ENCODE peak calls at places on chromosomes 1 and 21, in eight cellular contexts. P is kidney epithelial cell; T is HCT116; G is gastrocnemius medialis; U is CD8-positive, alpha-beta T cell; S is GM06990; Y is tibial nerve; M is GM23338. F is an unnamed sample.

GRCh38 chr21:34335316-34335715 is 28.5 kb upstream of the KCNE2 start:
- DNase-seq in U (no peak), Y (no peak), S (no peak), T (no peak), G (no peak), P (no peak), M (no peak), F (no peak)

GRCh38 chr1:10507111-10507879 is 32.5 kb downstream of the PEX14 start:
- DNase-seq in P (peak; percentile 42), S (no peak), M (peak; percentile 86), U (peak; percentile 39), Y (peak; percentile 68), T (peak; percentile 41), G (peak; percentile 73), F (peak; percentile 92)

GRCh38 chr1:204191481-204191880 is 4.8 kb downstream of the KISS1 start:
- DNase-seq in U (no peak), G (no peak), T (no peak), P (no peak), S (no peak), M (no peak), Y (no peak), F (no peak)

GRCh38 chr1:21927531-21928237 is 9.4 kb downstream of the HSPG2 start:
- DNase-seq in P (no peak), U (no peak), G (peak; percentile 79), S (no peak), T (no peak), M (no peak), Y (peak; percentile 67), F (no peak)

GRCh38 chr21:46098303-46099141 is 610 bp downstream of the COL6A2 start:
- DNase-seq in S (no peak), U (no peak), Y (no peak), P (no peak), M (peak; percentile 62), T (no peak), G (peak; percentile 10), F (no peak)

GRCh38 chr1:192632188-192632587 is 3.8 kb upstream of the RGS13 start:
- DNase-seq in Y (no peak), P (no peak), U (no peak), S (no peak), M (no peak), T (no peak), G (no peak), F (no peak)

GRCh38 chr1:231580874-231581273 is 45.7 kb upstream of the DISC1 start:
- DNase-seq in Y (no peak), P (no peak), T (no peak), M (no peak), U (no peak), G (no peak), S (no peak), F (no peak)

GRCh38 chr1:220681220-220681847 is 8.8 kb upstream of the C1orf115 start:
- DNase-seq in S (no peak), G (no peak), P (no peak), Y (no peak), M (no peak), T (no peak), U (no peak), F (no peak)

GRCh38 chr1:85109475-85109874 is 61.2 kb upstream of the MCOLN3 start:
- DNase-seq in G (peak; percentile 19), T (peak; percentile 53), P (peak; percentile 23), S (no peak), U (no peak), M (peak; percentile 86), Y (peak; percentile 8), F (peak; percentile 66)

GRCh38 chr1:12172042-12172851 is 5.5 kb downstream of the TNFRSF1B start:
- DNase-seq in Y (no peak), M (no peak), G (no peak), P (no peak), T (no peak), S (no peak), U (no peak), F (no peak)

GRCh38 chr1:117392776-117393175 is 25.5 kb downstream of the MAN1A2 start:
- DNase-seq in P (no peak), S (no peak), Y (no peak), G (no peak), M (no peak), T (no peak), U (no peak), F (no peak)

DNA sequence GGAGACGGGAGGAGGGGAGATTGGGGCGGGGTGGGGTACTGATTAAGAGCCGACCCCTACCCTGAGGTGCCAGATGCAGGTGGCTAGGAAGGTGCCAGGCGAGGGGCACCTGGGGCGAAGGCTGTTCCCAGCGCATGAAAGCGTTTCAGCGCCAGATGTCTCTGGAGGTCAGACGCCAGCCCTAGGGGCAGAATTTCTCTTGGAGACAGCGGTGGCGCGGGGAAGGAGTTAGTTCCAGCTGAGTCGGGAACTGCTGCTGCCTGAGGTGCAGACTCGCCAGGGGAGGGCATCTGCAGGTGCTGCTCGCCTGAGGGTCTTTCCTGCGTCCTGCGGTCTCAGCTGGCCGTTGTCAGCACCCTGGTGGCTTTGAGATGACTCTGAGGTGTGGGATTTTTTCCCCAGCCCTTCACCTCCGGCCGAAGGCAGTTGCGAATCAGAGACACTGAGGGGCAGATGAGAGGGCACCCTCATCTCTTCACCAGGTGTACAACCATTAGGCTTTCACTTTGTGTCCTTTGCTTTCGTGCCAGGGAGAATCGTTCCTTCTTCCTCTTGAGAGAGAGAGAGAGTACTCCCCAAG is 539 bp downstream of the CGN start:
- DNase-seq in Y (peak; percentile 15), U (peak; percentile 2), G (no peak), S (peak; percentile 48), T (no peak), M (peak; percentile 74), P (no peak), F (peak; percentile 38)
- H3K4me3 ChIP-seq in Y (peak overlapping the region; percentile 56), U (peak overlapping the region; percentile 65), G (peak overlapping the region; percentile 63), S (peak overlapping the region; percentile 70), T (peak overlapping the region; percentile 72), M (peak overlapping the region; percentile 91), P (peak overlapping the region; percentile 43), F (peak overlapping the region; percentile 42)

GRCh38 chr1:246332078-246332477 is 175.0 kb downstream of the SMYD3 start:
- DNase-seq in U (no peak), M (no peak), S (no peak), T (no peak), P (no peak), G (no peak), Y (no peak), F (no peak)

GRCh38 chr1:246333855-246334254 is 173.2 kb downstream of the SMYD3 start:
- DNase-seq in P (no peak), G (no peak), U (no peak), T (no peak), Y (no peak), S (no peak), M (no peak), F (no peak)

GRCh38 chr1:246335126-246335525 is 172.0 kb downstream of the SMYD3 start:
- DNase-seq in G (no peak), P (no peak), S (no peak), U (no peak), M (no peak), Y (no peak), T (no peak), F (no peak)

GRCh38 chr1:246324711-246325110 is 182.4 kb downstream of the SMYD3 start:
- DNase-seq in T (no peak), M (peak; percentile 35), Y (no peak), U (no peak), P (no peak), G (no peak), S (no peak), F (no peak)

DNA sequence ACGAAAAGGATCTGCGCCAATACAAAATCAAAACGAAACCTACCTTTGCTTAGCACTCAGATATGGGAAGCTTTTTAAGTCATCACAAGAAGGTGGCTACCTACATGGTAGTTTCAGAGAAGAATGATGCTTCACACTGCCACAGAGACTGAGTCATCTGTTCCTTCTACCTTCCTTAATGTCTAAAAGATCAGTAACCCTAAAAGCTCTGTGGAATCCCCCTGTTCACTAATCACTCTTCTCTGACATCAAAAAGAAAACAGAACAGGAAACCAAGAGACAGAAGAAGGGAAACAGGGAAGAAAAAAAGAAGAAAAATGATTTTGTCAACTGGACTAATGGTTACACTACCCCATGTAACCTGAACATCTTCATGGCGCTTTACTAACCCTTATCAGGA is 177.2 kb downstream of the SMYD3 start:
- DNase-seq in M (no peak), P (no peak), U (no peak), Y (no peak), S (peak; percentile 85), T (no peak), G (no peak), F (no peak)
- TF ChIP-seq CTCF in M (no peak), P (no peak), U (no peak), Y (no peak), S (no peak), T (no peak), G (no peak), F (no peak)

GRCh38 chr1:62687421-62687902 is 724 bp downstream of the DOCK7 start:
- DNase-seq in Y (peak; percentile 10), P (no peak), T (no peak), M (no peak), G (no peak), S (peak; percentile 62), U (no peak), F (peak; percentile 50)

GRCh38 chr1:62685431-62685859 is 2.7 kb downstream of the DOCK7 start:
- DNase-seq in P (no peak), Y (no peak), M (no peak), G (no peak), U (no peak), S (no peak), T (no peak), F (no peak)

GRCh38 chr1:62687903-62688686 is at the start of gene DOCK7:
- DNase-seq in Y (peak; percentile 57), G (peak; percentile 61), M (peak; percentile 93), P (no peak), S (peak; percentile 79), T (peak; percentile 53), U (peak; percentile 23), F (peak; percentile 75)

GRCh38 chr1:62688687-62689085 is 500 bp upstream of the DOCK7 start:
- DNase-seq in Y (no peak), M (peak; percentile 44), G (no peak), P (no peak), T (no peak), U (no peak), S (no peak), F (no peak)

GRCh38 chr1:62686822-62687221 is 1.4 kb downstream of the DOCK7 start:
- DNase-seq in Y (no peak), M (no peak), T (no peak), S (no peak), U (no peak), G (no peak), P (no peak), F (no peak)
- H3K4me3 ChIP-seq in Y (peak overlapping the region; percentile 82), M (peak overlapping the region; percentile 89), T (peak overlapping the region; percentile 86), S (no peak overlapping the region), U (no peak overlapping the region), G (peak overlapping the region; percentile 85), P (peak overlapping the region; percentile 64), F (peak overlapping the region; percentile 70)

DNA sequence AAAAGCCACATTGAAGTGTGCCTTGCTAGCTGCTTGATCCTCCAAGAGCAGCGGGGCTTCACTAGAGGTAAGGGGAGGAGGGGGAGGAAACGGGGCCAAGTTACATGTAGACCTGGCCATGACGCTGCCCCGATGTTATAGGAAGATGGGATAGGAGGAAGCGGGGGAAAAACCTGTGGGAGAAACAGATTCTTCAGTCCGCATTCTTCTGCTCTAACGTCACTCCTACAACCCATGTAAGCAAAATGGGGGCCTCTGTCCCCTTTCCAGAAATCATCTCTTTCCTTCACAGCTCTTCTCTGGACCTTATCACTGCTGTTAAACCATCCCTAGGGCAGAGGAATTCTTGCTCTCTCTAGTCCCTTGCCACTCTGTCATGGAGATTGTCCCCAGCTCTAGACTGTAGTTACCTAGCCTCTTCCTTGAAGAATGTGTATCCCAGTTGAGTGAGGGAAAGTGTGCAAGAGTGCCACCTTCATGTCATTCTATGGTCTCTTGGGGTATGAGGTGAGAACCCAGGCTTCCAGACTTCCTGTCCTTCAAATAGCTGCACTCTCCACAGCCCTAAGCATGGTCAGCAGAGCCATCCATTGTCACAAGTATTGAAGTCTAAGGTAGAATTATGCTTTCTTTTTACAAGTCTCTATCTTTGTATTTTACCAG is 11.4 kb downstream of the PLEKHO1 start:
- DNase-seq in P (no peak), M (no peak), Y (no peak), U (no peak), T (no peak), S (no peak), G (no peak), F (no peak)
- TF ChIP-seq CTCF in P (no peak), M (no peak), Y (no peak), U (no peak), T (no peak), S (no peak), G (no peak), F (no peak)

F was measured in NB4.